ENCODE peak calls at places on chromosomes 13 and 19, in five cellular contexts. One of them, this sample, is unnamed.

GRCh38 chr19:55053735-55054134 is 9.2 kb downstream of the RDH13 start:
- DNase-seq in body of pancreas: no peak
- DNase-seq in neural progenitor cell: no peak
- DNase-seq in psoas muscle: no peak
- DNase-seq in uterus: no peak
- DNase-seq in this sample: no peak

GRCh38 chr13:104571161-104571889 is 1505.1 kb upstream of the SLC10A2 start:
- DNase-seq in body of pancreas: peak; percentile 83
- DNase-seq in neural progenitor cell: peak; percentile 72
- DNase-seq in psoas muscle: peak; percentile 28
- DNase-seq in uterus: peak; percentile 44
- DNase-seq in this sample: peak; percentile 77

GRCh38 chr19:11330103-11330502 is 9.4 kb downstream of the RAB3D start:
- DNase-seq in body of pancreas: no peak
- DNase-seq in neural progenitor cell: no peak
- DNase-seq in psoas muscle: no peak
- DNase-seq in uterus: no peak
- DNase-seq in this sample: no peak

GRCh38 chr13:21849323-21849722 is 178.4 kb downstream of the FGF9 start:
- DNase-seq in body of pancreas: peak; percentile 29
- DNase-seq in neural progenitor cell: peak; percentile 45
- DNase-seq in psoas muscle: no peak
- DNase-seq in uterus: no peak
- DNase-seq in this sample: no peak

GRCh38 chr13:36778083-36778671 is 40.8 kb upstream of the RFXAP start:
- DNase-seq in body of pancreas: no peak
- DNase-seq in neural progenitor cell: peak; percentile 91
- DNase-seq in psoas muscle: no peak
- DNase-seq in uterus: no peak
- DNase-seq in this sample: no peak

GRCh38 chr19:3668331-3669133 is 31.7 kb downstream of the PIP5K1C start:
- DNase-seq in body of pancreas: no peak
- DNase-seq in neural progenitor cell: no peak
- DNase-seq in psoas muscle: no peak
- DNase-seq in uterus: peak; percentile 65
- DNase-seq in this sample: no peak

GRCh38 chr19:31572671-31573298 is 223.5 kb upstream of the TSHZ3 start:
- DNase-seq in body of pancreas: no peak
- DNase-seq in neural progenitor cell: peak; percentile 23
- DNase-seq in psoas muscle: no peak
- DNase-seq in uterus: no peak
- DNase-seq in this sample: no peak

GRCh38 chr19:14432817-14433453 is at the start of gene PKN1:
- DNase-seq in body of pancreas: peak; percentile 65
- DNase-seq in neural progenitor cell: peak; percentile 91
- DNase-seq in psoas muscle: peak; percentile 71
- DNase-seq in uterus: peak; percentile 48
- DNase-seq in this sample: no peak

GRCh38 chr19:38879400-38879751 is 1.3 kb upstream of the RINL start:
- DNase-seq in body of pancreas: no peak
- DNase-seq in neural progenitor cell: no peak
- DNase-seq in psoas muscle: no peak
- DNase-seq in uterus: no peak
- DNase-seq in this sample: no peak

GRCh38 chr19:54335979-54336892 is 2.7 kb downstream of the LILRA4 start:
- DNase-seq in body of pancreas: no peak
- DNase-seq in neural progenitor cell: no peak
- DNase-seq in psoas muscle: no peak
- DNase-seq in uterus: no peak
- DNase-seq in this sample: no peak

GRCh38 chr13:106318941-106319411 is 216.5 kb downstream of the EFNB2 start:
- DNase-seq in body of pancreas: no peak
- DNase-seq in neural progenitor cell: no peak
- DNase-seq in psoas muscle: no peak
- DNase-seq in uterus: peak; percentile 21
- DNase-seq in this sample: no peak

GRCh38 chr19:14048439-14049153 is 13.3 kb downstream of the PALM3 start:
- DNase-seq in body of pancreas: peak; percentile 61
- DNase-seq in neural progenitor cell: peak; percentile 56
- DNase-seq in psoas muscle: peak; percentile 41
- DNase-seq in uterus: no peak
- DNase-seq in this sample: no peak

DNA sequence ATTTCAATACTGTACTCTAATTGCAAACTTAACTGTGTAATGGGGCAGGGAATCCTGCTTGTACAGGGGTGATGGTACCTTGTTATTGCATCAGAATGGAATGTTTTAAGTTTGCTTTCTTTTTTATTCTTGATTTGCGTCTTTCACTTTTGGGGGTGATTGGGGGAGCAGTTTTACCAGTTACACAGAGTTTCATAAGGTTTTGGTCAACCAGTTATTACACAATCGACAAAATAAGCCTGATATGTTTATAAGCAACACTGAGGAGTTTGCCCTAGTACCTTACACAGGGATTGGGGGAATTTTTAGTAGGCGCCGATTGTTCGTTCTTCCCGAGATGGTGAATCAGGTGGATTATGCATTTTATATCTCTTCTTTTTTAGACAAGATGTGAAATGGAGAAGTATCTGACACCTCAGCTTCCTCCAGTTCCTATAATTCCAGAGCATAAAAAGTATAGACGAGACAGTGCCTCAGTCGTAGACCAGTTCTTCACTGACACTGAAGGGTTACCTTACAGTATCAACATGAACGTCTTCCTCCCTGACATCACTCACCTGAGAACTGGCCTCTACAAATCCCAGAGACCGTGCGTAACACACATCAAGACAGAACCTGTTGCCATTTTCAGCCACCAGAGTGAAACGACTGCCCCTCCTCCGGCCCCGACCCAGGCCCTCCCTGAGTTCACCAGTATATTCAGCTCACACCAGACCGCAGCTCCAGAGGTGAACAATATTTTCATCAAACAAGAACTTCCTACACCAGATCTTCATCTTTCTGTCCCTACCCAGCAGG is 2.9 kb downstream of the KLF5 start:
- DNase-seq in body of pancreas: no peak
- DNase-seq in neural progenitor cell: no peak
- DNase-seq in psoas muscle: no peak
- DNase-seq in uterus: no peak
- DNase-seq in this sample: no peak
- H3K4me3 ChIP-seq in body of pancreas: no peak overlapping the region
- H3K4me3 ChIP-seq in neural progenitor cell: no peak overlapping the region
- H3K4me3 ChIP-seq in psoas muscle: peak overlapping the region; percentile 76
- H3K4me3 ChIP-seq in uterus: no peak overlapping the region
- H3K4me3 ChIP-seq in this sample: no peak overlapping the region

DNA sequence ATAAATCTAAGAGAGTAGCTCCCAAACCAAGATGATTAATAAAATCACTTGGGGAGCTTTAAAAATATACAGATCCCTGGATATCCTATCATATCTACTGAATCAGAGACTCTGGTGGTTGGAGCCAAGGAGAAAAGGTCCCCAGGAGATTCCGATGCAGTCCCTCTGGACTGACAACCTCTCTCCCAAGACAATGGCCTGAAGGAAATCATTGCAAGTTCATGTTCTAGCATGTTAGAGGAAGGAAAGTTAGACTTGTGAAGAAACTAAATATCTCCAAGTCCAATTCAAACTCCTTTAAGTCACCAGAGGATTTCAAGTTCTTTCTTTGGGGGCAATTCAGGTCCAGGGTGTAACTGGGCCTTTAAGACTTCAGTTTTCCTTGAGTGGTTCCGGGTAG is 84.7 kb upstream of the MEDAG start:
- DNase-seq in body of pancreas: no peak
- DNase-seq in neural progenitor cell: no peak
- DNase-seq in psoas muscle: no peak
- DNase-seq in uterus: no peak
- DNase-seq in this sample: no peak
- H3K27ac ChIP-seq in body of pancreas: no peak overlapping the region
- H3K27ac ChIP-seq in neural progenitor cell: no peak overlapping the region
- H3K27ac ChIP-seq in psoas muscle: no peak overlapping the region
- H3K27ac ChIP-seq in uterus: no peak overlapping the region
- H3K27ac ChIP-seq in this sample: no peak overlapping the region

GRCh38 chr13:94657167-94657566 is 55.2 kb downstream of the SOX21 start:
- DNase-seq in body of pancreas: no peak
- DNase-seq in neural progenitor cell: no peak
- DNase-seq in psoas muscle: no peak
- DNase-seq in uterus: no peak
- DNase-seq in this sample: no peak
- H3K4me3 ChIP-seq in body of pancreas: no peak overlapping the region
- H3K4me3 ChIP-seq in neural progenitor cell: no peak overlapping the region
- H3K4me3 ChIP-seq in psoas muscle: no peak overlapping the region
- H3K4me3 ChIP-seq in uterus: no peak overlapping the region
- H3K4me3 ChIP-seq in this sample: no peak overlapping the region

GRCh38 chr13:94595006-94595942 is 678 bp downstream of the TGDS start:
- DNase-seq in body of pancreas: peak; percentile 28
- DNase-seq in neural progenitor cell: peak; percentile 40
- DNase-seq in psoas muscle: no peak
- DNase-seq in uterus: no peak
- DNase-seq in this sample: no peak
- H3K27ac ChIP-seq in body of pancreas: peak overlapping the region; percentile 73
- H3K27ac ChIP-seq in neural progenitor cell: no peak overlapping the region
- H3K27ac ChIP-seq in psoas muscle: peak overlapping the region; percentile 83
- H3K27ac ChIP-seq in uterus: peak overlapping the region; percentile 74
- H3K27ac ChIP-seq in this sample: peak overlapping the region; percentile 75

GRCh38 chr13:57634829-57635165 is 3.3 kb downstream of the PCDH17 start:
- DNase-seq in body of pancreas: peak; percentile 32
- DNase-seq in neural progenitor cell: peak; percentile 34
- DNase-seq in psoas muscle: no peak
- DNase-seq in uterus: peak; percentile 17
- DNase-seq in this sample: peak; percentile 58

GRCh38 chr13:57633141-57633949 is 1.8 kb downstream of the PCDH17 start:
- DNase-seq in body of pancreas: peak; percentile 71
- DNase-seq in neural progenitor cell: peak; percentile 75
- DNase-seq in psoas muscle: peak; percentile 48
- DNase-seq in uterus: peak; percentile 30
- DNase-seq in this sample: peak; percentile 78

GRCh38 chr13:57635541-57635940 is 4.0 kb downstream of the PCDH17 start:
- DNase-seq in body of pancreas: no peak
- DNase-seq in neural progenitor cell: no peak
- DNase-seq in psoas muscle: no peak
- DNase-seq in uterus: no peak
- DNase-seq in this sample: no peak

GRCh38 chr13:57632276-57633140 is 964 bp downstream of the PCDH17 start:
- DNase-seq in body of pancreas: peak; percentile 27
- DNase-seq in neural progenitor cell: peak; percentile 57
- DNase-seq in psoas muscle: peak; percentile 12
- DNase-seq in uterus: no peak
- DNase-seq in this sample: no peak

GRCh38 chr13:57633950-57634828 is 2.6 kb downstream of the PCDH17 start:
- DNase-seq in body of pancreas: peak; percentile 26
- DNase-seq in neural progenitor cell: peak; percentile 24
- DNase-seq in psoas muscle: no peak
- DNase-seq in uterus: no peak
- DNase-seq in this sample: peak; percentile 54
- H3K4me3 ChIP-seq in body of pancreas: no peak overlapping the region
- H3K4me3 ChIP-seq in neural progenitor cell: peak overlapping the region; percentile 82
- H3K4me3 ChIP-seq in psoas muscle: peak overlapping the region; percentile 67
- H3K4me3 ChIP-seq in uterus: peak overlapping the region; percentile 11
- H3K4me3 ChIP-seq in this sample: peak overlapping the region; percentile 59

DNA sequence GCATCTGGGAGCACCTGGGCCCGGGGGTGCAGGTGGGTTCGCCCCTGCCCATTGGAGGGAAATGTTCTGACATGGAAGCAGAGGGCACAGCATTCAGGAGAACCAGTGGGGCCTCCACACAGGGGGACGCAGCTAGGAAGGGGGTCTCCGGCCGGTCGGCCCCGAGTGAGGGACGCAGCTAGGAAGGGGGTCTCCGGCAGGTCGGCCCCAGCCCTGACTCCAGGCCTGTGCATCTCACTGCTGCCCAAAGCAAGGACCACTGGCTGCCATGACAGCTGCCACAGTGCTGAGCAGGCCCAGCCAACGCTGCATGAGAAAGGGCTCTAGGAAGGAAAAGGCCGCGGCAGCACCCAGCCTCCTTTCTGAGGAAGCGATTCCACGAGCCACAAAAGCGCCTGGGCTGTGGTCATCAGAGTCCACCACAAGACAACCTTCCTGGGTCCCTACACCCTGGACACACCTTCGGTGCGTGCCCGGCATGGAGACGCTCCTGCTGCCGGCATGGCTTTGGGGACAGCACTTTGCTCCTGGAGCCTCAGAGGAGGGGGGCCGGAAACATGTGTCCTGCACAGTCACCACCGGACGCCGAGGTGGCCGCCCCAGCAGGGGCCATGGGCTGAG is 9.7 kb downstream of the RASA3 start:
- DNase-seq in body of pancreas: no peak
- DNase-seq in neural progenitor cell: no peak
- DNase-seq in psoas muscle: no peak
- DNase-seq in uterus: no peak
- DNase-seq in this sample: no peak
- H3K27ac ChIP-seq in body of pancreas: no peak overlapping the region
- H3K27ac ChIP-seq in neural progenitor cell: no peak overlapping the region
- H3K27ac ChIP-seq in psoas muscle: peak overlapping the region; percentile 30
- H3K27ac ChIP-seq in uterus: no peak overlapping the region
- H3K27ac ChIP-seq in this sample: no peak overlapping the region

GRCh38 chr13:44715287-44716224 is 139.4 kb upstream of the TSC22D1 start:
- DNase-seq in body of pancreas: no peak
- DNase-seq in neural progenitor cell: no peak
- DNase-seq in psoas muscle: no peak
- DNase-seq in uterus: no peak
- DNase-seq in this sample: no peak
- H3K4me3 ChIP-seq in body of pancreas: no peak overlapping the region
- H3K4me3 ChIP-seq in neural progenitor cell: no peak overlapping the region
- H3K4me3 ChIP-seq in psoas muscle: no peak overlapping the region
- H3K4me3 ChIP-seq in uterus: no peak overlapping the region
- H3K4me3 ChIP-seq in this sample: no peak overlapping the region

DNA sequence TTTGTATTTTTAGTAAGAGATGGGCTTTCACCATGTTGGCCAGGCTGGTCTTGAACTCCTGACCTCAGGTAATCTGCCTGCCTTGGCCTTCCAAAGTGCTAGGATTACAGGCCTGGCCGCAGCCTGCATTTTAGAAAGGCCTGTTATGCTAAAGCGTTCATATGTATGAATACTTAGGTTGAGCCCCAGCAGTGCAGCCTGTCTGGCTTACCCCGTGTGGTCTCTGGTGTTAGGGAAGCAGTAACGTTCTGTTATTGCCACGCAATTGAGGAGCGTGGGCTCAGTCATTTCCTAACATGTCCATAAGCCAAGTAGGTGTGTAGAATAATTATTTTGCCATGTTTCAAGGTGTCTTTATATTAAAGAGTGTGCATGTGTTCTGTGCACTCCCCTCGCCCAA is 14.3 kb downstream of the HNRNPM start:
- DNase-seq in body of pancreas: no peak
- DNase-seq in neural progenitor cell: no peak
- DNase-seq in psoas muscle: no peak
- DNase-seq in uterus: no peak
- DNase-seq in this sample: no peak
- H3K27ac ChIP-seq in body of pancreas: peak overlapping the region; percentile 65
- H3K27ac ChIP-seq in neural progenitor cell: no peak overlapping the region
- H3K27ac ChIP-seq in psoas muscle: peak overlapping the region; percentile 58
- H3K27ac ChIP-seq in uterus: peak overlapping the region; percentile 76
- H3K27ac ChIP-seq in this sample: no peak overlapping the region

DNA sequence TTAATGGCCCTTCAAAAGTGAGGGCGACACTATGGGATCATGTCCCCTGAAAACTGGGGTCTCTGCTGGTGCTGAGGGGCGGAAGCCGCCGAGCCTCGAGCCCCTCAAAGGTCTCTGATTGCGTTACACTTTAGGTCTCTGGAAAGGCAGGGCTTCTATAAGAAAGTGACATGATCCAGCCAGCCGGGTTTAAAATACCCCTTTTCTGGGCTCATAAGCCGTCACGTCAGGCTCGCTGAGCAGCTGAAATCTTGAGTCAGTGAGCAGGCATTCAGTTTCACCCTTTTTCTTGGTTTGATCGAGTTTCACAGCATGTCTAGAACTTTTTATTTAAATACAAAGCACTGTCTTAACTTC is 600 bp upstream of the HMGB1 start:
- DNase-seq in body of pancreas: no peak
- DNase-seq in neural progenitor cell: peak; percentile 55
- DNase-seq in psoas muscle: no peak
- DNase-seq in uterus: no peak
- DNase-seq in this sample: no peak
- H3K4me3 ChIP-seq in body of pancreas: no peak overlapping the region
- H3K4me3 ChIP-seq in neural progenitor cell: peak overlapping the region; percentile 98
- H3K4me3 ChIP-seq in psoas muscle: peak overlapping the region; percentile 96
- H3K4me3 ChIP-seq in uterus: no peak overlapping the region
- H3K4me3 ChIP-seq in this sample: peak overlapping the region; percentile 88